ENCODE peak calls at places on chromosomes 2 and 18, in four cellular contexts. One of them, this sample, is unnamed.
A peak's percentile ranks its signal among the peaks of the same experiment; 100 is the strongest.

GRCh38 chr18:21481739-21482138 is 118.8 kb downstream of the ESCO1 start:
- DNase-seq in Right ventricle myocardium superior: no peak
- DNase-seq in CD4-positive, alpha-beta T cell: no peak
- DNase-seq in NCI-H510A: no peak
- DNase-seq in this sample: no peak

GRCh38 chr2:20706217-20706616 is 39.3 kb downstream of the GDF7 start:
- DNase-seq in Right ventricle myocardium superior: no peak
- DNase-seq in CD4-positive, alpha-beta T cell: no peak
- DNase-seq in NCI-H510A: no peak
- DNase-seq in this sample: no peak

GRCh38 chr2:110637093-110637492 is 40.8 kb downstream of the BUB1 start:
- DNase-seq in Right ventricle myocardium superior: no peak
- DNase-seq in CD4-positive, alpha-beta T cell: no peak
- DNase-seq in NCI-H510A: no peak
- DNase-seq in this sample: no peak

GRCh38 chr2:127615511-127616166 is 30.3 kb upstream of the GPR17 start:
- DNase-seq in Right ventricle myocardium superior: no peak
- DNase-seq in CD4-positive, alpha-beta T cell: no peak
- DNase-seq in NCI-H510A: no peak
- DNase-seq in this sample: no peak

GRCh38 chr2:8586397-8587051 is 95.3 kb upstream of the ID2 start:
- DNase-seq in Right ventricle myocardium superior: no peak
- DNase-seq in CD4-positive, alpha-beta T cell: no peak
- DNase-seq in NCI-H510A: no peak
- DNase-seq in this sample: no peak

GRCh38 chr2:33034784-33035183 is 88.0 kb downstream of the LTBP1 start:
- DNase-seq in Right ventricle myocardium superior: no peak
- DNase-seq in CD4-positive, alpha-beta T cell: no peak
- DNase-seq in NCI-H510A: no peak
- DNase-seq in this sample: no peak

GRCh38 chr2:105969552-105969951 is 224.5 kb downstream of the UXS1 start:
- DNase-seq in Right ventricle myocardium superior: no peak
- DNase-seq in CD4-positive, alpha-beta T cell: no peak
- DNase-seq in NCI-H510A: peak; percentile 11
- DNase-seq in this sample: no peak

GRCh38 chr2:72140621-72140960 is 7.1 kb downstream of the CYP26B1 start:
- DNase-seq in Right ventricle myocardium superior: peak; percentile 17
- DNase-seq in CD4-positive, alpha-beta T cell: no peak
- DNase-seq in NCI-H510A: no peak
- DNase-seq in this sample: no peak

GRCh38 chr2:70140978-70141753 is 49.7 kb downstream of the C2orf42 start:
- DNase-seq in Right ventricle myocardium superior: peak; percentile 61
- DNase-seq in CD4-positive, alpha-beta T cell: peak; percentile 62
- DNase-seq in NCI-H510A: peak; percentile 98
- DNase-seq in this sample: peak; percentile 55

GRCh38 chr2:176206677-176207076 is 18.2 kb downstream of the HOXD1 start:
- DNase-seq in Right ventricle myocardium superior: no peak
- DNase-seq in CD4-positive, alpha-beta T cell: no peak
- DNase-seq in NCI-H510A: no peak
- DNase-seq in this sample: no peak

GRCh38 chr2:69372767-69373166 is 14.3 kb downstream of the GFPT1 start:
- DNase-seq in Right ventricle myocardium superior: no peak
- DNase-seq in CD4-positive, alpha-beta T cell: no peak
- DNase-seq in NCI-H510A: no peak
- DNase-seq in this sample: no peak

GRCh38 chr2:194867328-194867727 is 789.7 kb upstream of the SLC39A10 start:
- DNase-seq in Right ventricle myocardium superior: no peak
- DNase-seq in CD4-positive, alpha-beta T cell: no peak
- DNase-seq in NCI-H510A: peak; percentile 1
- DNase-seq in this sample: no peak

GRCh38 chr2:36455788-36456187 is 100.2 kb downstream of the CRIM1 start:
- DNase-seq in Right ventricle myocardium superior: no peak
- DNase-seq in CD4-positive, alpha-beta T cell: no peak
- DNase-seq in NCI-H510A: no peak
- DNase-seq in this sample: no peak

GRCh38 chr2:188665196-188665595 is 309.0 kb upstream of the COL3A1 start:
- DNase-seq in Right ventricle myocardium superior: no peak
- DNase-seq in CD4-positive, alpha-beta T cell: no peak
- DNase-seq in NCI-H510A: no peak
- DNase-seq in this sample: no peak

GRCh38 chr2:127057371-127058245 is 49.3 kb downstream of the BIN1 start:
- DNase-seq in Right ventricle myocardium superior: peak; percentile 37
- DNase-seq in CD4-positive, alpha-beta T cell: no peak
- DNase-seq in NCI-H510A: no peak
- DNase-seq in this sample: no peak

GRCh38 chr2:227376911-227377396 is 2.2 kb downstream of the TM4SF20 start:
- DNase-seq in Right ventricle myocardium superior: no peak
- DNase-seq in CD4-positive, alpha-beta T cell: no peak
- DNase-seq in NCI-H510A: peak; percentile 37
- DNase-seq in this sample: no peak

GRCh38 chr2:133863106-133863800 is 295.0 kb upstream of the NCKAP5 start:
- DNase-seq in Right ventricle myocardium superior: no peak
- DNase-seq in CD4-positive, alpha-beta T cell: no peak
- DNase-seq in NCI-H510A: no peak
- DNase-seq in this sample: no peak

GRCh38 chr2:134002391-134002790 is 251.5 kb upstream of the MGAT5 start:
- DNase-seq in Right ventricle myocardium superior: no peak
- DNase-seq in CD4-positive, alpha-beta T cell: no peak
- DNase-seq in NCI-H510A: no peak
- DNase-seq in this sample: no peak

GRCh38 chr2:224584768-224585204 is 377 bp downstream of the CUL3 start:
- DNase-seq in Right ventricle myocardium superior: peak; percentile 74
- DNase-seq in CD4-positive, alpha-beta T cell: peak; percentile 58
- DNase-seq in NCI-H510A: peak; percentile 7
- DNase-seq in this sample: peak; percentile 59

GRCh38 chr2:232839680-232840079 is 30.4 kb upstream of the SNORC start:
- DNase-seq in Right ventricle myocardium superior: peak; percentile 68
- DNase-seq in CD4-positive, alpha-beta T cell: no peak
- DNase-seq in NCI-H510A: no peak
- DNase-seq in this sample: no peak

GRCh38 chr2:159381574-159381973 is 95.1 kb upstream of the WDSUB1 start:
- DNase-seq in Right ventricle myocardium superior: no peak
- DNase-seq in CD4-positive, alpha-beta T cell: no peak
- DNase-seq in NCI-H510A: no peak
- DNase-seq in this sample: no peak

GRCh38 chr18:28960146-28960545 is 783.2 kb upstream of the CDH2 start:
- DNase-seq in Right ventricle myocardium superior: no peak
- DNase-seq in CD4-positive, alpha-beta T cell: no peak
- DNase-seq in NCI-H510A: no peak
- DNase-seq in this sample: no peak

GRCh38 chr18:79588636-79589481 is 90.7 kb upstream of the CTDP1 start:
- DNase-seq in Right ventricle myocardium superior: peak; percentile 92
- DNase-seq in CD4-positive, alpha-beta T cell: no peak
- DNase-seq in NCI-H510A: no peak
- DNase-seq in this sample: no peak

GRCh38 chr18:76874643-76875389 is 52.5 kb downstream of the ZNF236 start:
- DNase-seq in Right ventricle myocardium superior: no peak
- DNase-seq in CD4-positive, alpha-beta T cell: no peak
- DNase-seq in NCI-H510A: peak; percentile 33
- DNase-seq in this sample: no peak

GRCh38 chr2:239109916-239110545 is 262.1 kb downstream of the TWIST2 start:
- DNase-seq in Right ventricle myocardium superior: no peak
- DNase-seq in CD4-positive, alpha-beta T cell: no peak
- DNase-seq in NCI-H510A: no peak
- DNase-seq in this sample: no peak

GRCh38 chr2:27398962-27399361 is 10.4 kb downstream of the PPM1G start:
- DNase-seq in Right ventricle myocardium superior: no peak
- DNase-seq in CD4-positive, alpha-beta T cell: no peak
- DNase-seq in NCI-H510A: no peak
- DNase-seq in this sample: no peak

GRCh38 chr18:5057348-5058012 is 139.6 kb downstream of the AKAIN1 start:
- DNase-seq in Right ventricle myocardium superior: peak; percentile 59
- DNase-seq in CD4-positive, alpha-beta T cell: peak; percentile 23
- DNase-seq in NCI-H510A: peak; percentile 81
- DNase-seq in this sample: peak; percentile 30

GRCh38 chr2:159614534-159615186 is 1.7 kb downstream of the BAZ2B start:
- DNase-seq in Right ventricle myocardium superior: no peak
- DNase-seq in CD4-positive, alpha-beta T cell: no peak
- DNase-seq in NCI-H510A: no peak
- DNase-seq in this sample: no peak

GRCh38 chr2:192194065-192194865 is 468 bp downstream of the TMEFF2 start:
- DNase-seq in Right ventricle myocardium superior: peak; percentile 44
- DNase-seq in CD4-positive, alpha-beta T cell: no peak
- DNase-seq in NCI-H510A: no peak
- DNase-seq in this sample: no peak

GRCh38 chr18:49174478-49174877 is 223.7 kb upstream of the SMAD7 start:
- DNase-seq in Right ventricle myocardium superior: no peak
- DNase-seq in CD4-positive, alpha-beta T cell: no peak
- DNase-seq in NCI-H510A: no peak
- DNase-seq in this sample: no peak

GRCh38 chr2:237097911-237098702 is 12.4 kb downstream of the COPS8 start:
- DNase-seq in Right ventricle myocardium superior: no peak
- DNase-seq in CD4-positive, alpha-beta T cell: no peak
- DNase-seq in NCI-H510A: no peak
- DNase-seq in this sample: no peak